ENCODE peak calls at places on chromosomes 16 and 17, in five cellular contexts. N, I, T, Z and A are unnamed samples.

GRCh38 chr17:61904094-61904710 is 23.6 kb downstream of the INTS2 start:
- DNase-seq in N (no peak), I (no peak), T (no peak), Z (no peak), A (no peak)

GRCh38 chr17:76500074-76500744 is 1.0 kb downstream of the RHBDF2 start:
- DNase-seq in N (no peak), I (no peak), T (no peak), Z (no peak), A (no peak)

GRCh38 chr16:13120091-13120490 is 218.7 kb downstream of the SHISA9 start:
- DNase-seq in N (no peak), I (no peak), T (no peak), Z (no peak), A (no peak)

GRCh38 chr16:88569614-88569984 is 604 bp upstream of the ZC3H18 start:
- DNase-seq in N (peak), I (no peak), T (no peak), Z (no peak), A (peak)

GRCh38 chr16:4695473-4696171 is 2.3 kb downstream of the NUDT16L1 start:
- DNase-seq in N (no peak), I (no peak), T (no peak), Z (no peak), A (peak)

GRCh38 chr17:67608691-67609090 is 109.0 kb upstream of the NOL11 start:
- DNase-seq in N (no peak), I (no peak), T (no peak), Z (no peak), A (no peak)

GRCh38 chr17:39208893-39209292 is 8.8 kb downstream of the RPL19 start:
- DNase-seq in N (no peak), I (no peak), T (no peak), Z (peak), A (peak)

GRCh38 chr17:19238167-19238505 is 970 bp downstream of the EPN2 start:
- DNase-seq in N (peak), I (no peak), T (no peak), Z (peak), A (peak)

GRCh38 chr16:20900299-20901067 is at the start of the genes DCUN1D3 and LYRM1:
- DNase-seq in N (peak), I (peak), T (peak), Z (peak), A (peak)

GRCh38 chr17:42760652-42761581 is at the start of gene RAMP2:
- DNase-seq in N (no peak), I (no peak), T (no peak), Z (no peak), A (peak)

GRCh38 chr17:15309236-15309635 is 32.2 kb downstream of the TEKT3 start:
- DNase-seq in N (no peak), I (no peak), T (no peak), Z (no peak), A (no peak)

GRCh38 chr16:68286153-68287074 is 22.1 kb downstream of the SLC7A6 start:
- DNase-seq in N (no peak), I (no peak), T (no peak), Z (no peak), A (no peak)

GRCh38 chr17:68599873-68600122 is 1.4 kb downstream of the FAM20A start:
- DNase-seq in N (no peak), I (no peak), T (no peak), Z (no peak), A (no peak)

DNA sequence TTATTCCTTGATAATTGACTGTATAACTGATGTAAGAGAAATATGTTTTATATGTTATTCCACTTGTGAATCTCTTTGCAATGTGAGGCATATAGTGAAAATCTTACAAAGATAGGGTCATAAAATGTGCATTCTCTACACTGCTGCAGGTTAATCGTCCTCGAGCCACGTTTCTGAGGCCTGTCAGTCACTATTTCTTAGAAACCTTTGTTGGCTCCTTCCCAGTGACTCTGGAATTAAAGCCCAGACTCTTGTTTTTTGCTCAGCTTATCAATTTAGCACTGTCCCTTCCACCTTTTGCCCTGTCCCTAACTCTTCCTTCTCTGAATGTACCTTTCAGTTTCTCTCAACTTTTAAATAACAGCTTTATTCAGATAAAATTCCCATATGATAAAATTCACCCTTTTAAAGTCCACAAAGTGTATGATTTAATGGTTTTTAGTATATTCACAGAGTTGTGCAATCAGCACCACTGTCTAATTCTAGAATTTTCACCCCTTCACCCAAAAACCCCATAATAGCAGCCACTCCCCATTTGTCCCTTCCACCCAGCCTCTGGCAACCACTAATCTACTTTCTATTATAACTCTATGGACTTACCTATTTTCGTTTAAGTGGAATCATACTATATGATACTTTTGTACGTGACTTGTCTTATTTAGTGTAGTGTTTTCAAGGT is 8.6 kb downstream of the TNRC6A start:
- DNase-seq in N (no peak), I (no peak), T (no peak), Z (no peak), A (no peak)
- H3K4me3 ChIP-seq in N (no peak), I (no peak), T (no peak), Z (no peak), A (no peak)

GRCh38 chr16:83068686-83069085 is 441.9 kb downstream of the CDH13 start:
- DNase-seq in N (no peak), I (no peak), T (no peak), Z (no peak), A (no peak)
- TF ChIP-seq CTCF in N (peak), I (no peak), T (no peak), Z (peak), A (no peak)

GRCh38 chr17:48630925-48631692 is 5.0 kb upstream of the HOXB9 start:
- DNase-seq in N (no peak), I (no peak), T (no peak), Z (no peak), A (no peak)
- TF ChIP-seq POLR2A in N (no peak), I (no peak), T (no peak), Z (no peak), A (no peak)

DNA sequence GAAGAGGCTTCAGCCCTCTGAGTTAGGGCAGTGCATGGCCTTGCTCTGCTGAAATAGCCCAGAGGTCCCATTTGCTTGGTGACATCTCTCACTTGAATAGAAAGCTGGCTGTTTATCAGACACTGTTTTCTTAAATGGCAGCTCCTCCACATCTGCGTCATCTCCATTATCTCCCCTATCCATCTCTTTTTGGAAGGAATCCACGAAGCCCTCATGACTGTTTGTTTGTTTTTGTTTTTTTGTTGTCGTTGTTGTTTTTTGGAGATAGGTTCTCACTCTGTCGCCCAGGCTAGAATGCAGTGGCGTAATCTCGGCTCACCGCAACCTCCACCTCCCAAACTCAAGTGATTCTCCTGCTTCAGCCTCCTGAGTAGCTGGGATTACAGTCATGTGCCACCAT is 16.6 kb downstream of the NAA60 start:
- DNase-seq in N (no peak), I (no peak), T (no peak), Z (no peak), A (no peak)
- H3K4me3 ChIP-seq in N (no peak), I (no peak), T (no peak), Z (no peak), A (no peak)

GRCh38 chr16:53495325-53495724 is 7.7 kb downstream of the AKTIP start:
- DNase-seq in N (no peak), I (no peak), T (no peak), Z (no peak), A (no peak)
- TF ChIP-seq CTCF in N (no peak), I (no peak), T (no peak), Z (no peak), A (no peak)

DNA sequence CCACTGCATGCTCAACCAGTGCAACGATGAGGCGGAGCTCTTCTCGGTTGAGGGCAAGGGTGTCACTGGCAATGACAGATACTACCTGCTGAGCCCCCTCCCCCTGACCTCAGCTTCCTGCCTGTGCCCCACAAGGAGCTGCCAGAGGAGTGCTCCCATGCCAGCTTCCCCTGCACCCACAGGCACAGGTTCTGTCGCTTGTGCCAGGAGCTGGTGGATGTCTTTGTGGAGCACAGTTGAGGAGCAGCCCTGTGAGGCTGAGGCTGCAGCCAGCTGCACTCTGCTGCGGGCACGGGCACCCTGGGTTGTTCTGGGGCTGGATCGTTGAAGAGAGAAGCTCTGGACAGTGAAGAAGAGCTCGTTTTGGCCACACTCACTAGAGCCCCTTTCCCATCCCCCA is 165.3 kb upstream of the ZNF267 start:
- DNase-seq in N (no peak), I (no peak), T (no peak), Z (no peak), A (no peak)
- TF ChIP-seq POLR2A in N (no peak), I (no peak), T (no peak), Z (no peak), A (no peak)